ENCODE peak calls at places on chromosomes 4 and X, in six cellular contexts. One of them, this sample, is unnamed.

GRCh38 chrX:103864886-103865534 is 33.0 kb upstream of the RAB9B start:
- DNase-seq in stimulated activated CD8-positive, alpha-beta memory T cell treated with anti-CD3 and anti-CD28 coated beads, Interleukin-4, amount 100 ng/mL, for 4 hours: no peak
- DNase-seq in B cell: no peak
- DNase-seq in naive thymus-derived CD8-positive, alpha-beta T cell: no peak
- DNase-seq in PC-3: peak
- DNase-seq in GM18507: no peak
- DNase-seq in this sample: no peak

GRCh38 chr4:98606879-98607278 is 51.5 kb downstream of the TSPAN5 start:
- DNase-seq in stimulated activated CD8-positive, alpha-beta memory T cell treated with anti-CD3 and anti-CD28 coated beads, Interleukin-4, amount 100 ng/mL, for 4 hours: no peak
- DNase-seq in B cell: no peak
- DNase-seq in naive thymus-derived CD8-positive, alpha-beta T cell: no peak
- DNase-seq in PC-3: no peak
- DNase-seq in GM18507: no peak
- DNase-seq in this sample: no peak

GRCh38 chr4:140856692-140857091 is 100.5 kb upstream of the TBC1D9 start:
- DNase-seq in stimulated activated CD8-positive, alpha-beta memory T cell treated with anti-CD3 and anti-CD28 coated beads, Interleukin-4, amount 100 ng/mL, for 4 hours: no peak
- DNase-seq in B cell: no peak
- DNase-seq in naive thymus-derived CD8-positive, alpha-beta T cell: no peak
- DNase-seq in PC-3: peak
- DNase-seq in GM18507: no peak
- DNase-seq in this sample: no peak

GRCh38 chrX:52990848-52991247 is 32.5 kb upstream of the FAM156A start:
- DNase-seq in stimulated activated CD8-positive, alpha-beta memory T cell treated with anti-CD3 and anti-CD28 coated beads, Interleukin-4, amount 100 ng/mL, for 4 hours: no peak
- DNase-seq in B cell: no peak
- DNase-seq in naive thymus-derived CD8-positive, alpha-beta T cell: no peak
- DNase-seq in PC-3: no peak
- DNase-seq in GM18507: no peak
- DNase-seq in this sample: no peak

GRCh38 chr4:155433636-155434360 is 57.0 kb upstream of the MAP9 start:
- DNase-seq in stimulated activated CD8-positive, alpha-beta memory T cell treated with anti-CD3 and anti-CD28 coated beads, Interleukin-4, amount 100 ng/mL, for 4 hours: no peak
- DNase-seq in B cell: no peak
- DNase-seq in naive thymus-derived CD8-positive, alpha-beta T cell: no peak
- DNase-seq in PC-3: peak
- DNase-seq in GM18507: no peak
- DNase-seq in this sample: no peak

GRCh38 chrX:147848009-147848408 is 63.7 kb upstream of the FMR1 start:
- DNase-seq in stimulated activated CD8-positive, alpha-beta memory T cell treated with anti-CD3 and anti-CD28 coated beads, Interleukin-4, amount 100 ng/mL, for 4 hours: no peak
- DNase-seq in B cell: no peak
- DNase-seq in naive thymus-derived CD8-positive, alpha-beta T cell: no peak
- DNase-seq in PC-3: peak
- DNase-seq in GM18507: no peak
- DNase-seq in this sample: no peak

GRCh38 chr4:46258436-46258835 is 131.5 kb downstream of the GABRA2 start:
- DNase-seq in stimulated activated CD8-positive, alpha-beta memory T cell treated with anti-CD3 and anti-CD28 coated beads, Interleukin-4, amount 100 ng/mL, for 4 hours: no peak
- DNase-seq in B cell: no peak
- DNase-seq in naive thymus-derived CD8-positive, alpha-beta T cell: no peak
- DNase-seq in PC-3: no peak
- DNase-seq in GM18507: no peak
- DNase-seq in this sample: no peak

GRCh38 chr4:104425003-104425402 is 69.7 kb downstream of the CXXC4 start:
- DNase-seq in stimulated activated CD8-positive, alpha-beta memory T cell treated with anti-CD3 and anti-CD28 coated beads, Interleukin-4, amount 100 ng/mL, for 4 hours: no peak
- DNase-seq in B cell: no peak
- DNase-seq in naive thymus-derived CD8-positive, alpha-beta T cell: no peak
- DNase-seq in PC-3: no peak
- DNase-seq in GM18507: no peak
- DNase-seq in this sample: no peak

GRCh38 chrX:41518127-41518840 is 71.1 kb downstream of the NYX start:
- DNase-seq in stimulated activated CD8-positive, alpha-beta memory T cell treated with anti-CD3 and anti-CD28 coated beads, Interleukin-4, amount 100 ng/mL, for 4 hours: no peak
- DNase-seq in B cell: no peak
- DNase-seq in naive thymus-derived CD8-positive, alpha-beta T cell: no peak
- DNase-seq in PC-3: no peak
- DNase-seq in GM18507: no peak
- DNase-seq in this sample: no peak

GRCh38 chrX:65596270-65596669 is 61.7 kb upstream of the LAS1L start:
- DNase-seq in stimulated activated CD8-positive, alpha-beta memory T cell treated with anti-CD3 and anti-CD28 coated beads, Interleukin-4, amount 100 ng/mL, for 4 hours: peak
- DNase-seq in B cell: peak
- DNase-seq in naive thymus-derived CD8-positive, alpha-beta T cell: peak
- DNase-seq in PC-3: peak
- DNase-seq in GM18507: no peak
- DNase-seq in this sample: peak

GRCh38 chr4:81380364-81380853 is 91.3 kb downstream of the RASGEF1B start:
- DNase-seq in stimulated activated CD8-positive, alpha-beta memory T cell treated with anti-CD3 and anti-CD28 coated beads, Interleukin-4, amount 100 ng/mL, for 4 hours: no peak
- DNase-seq in B cell: no peak
- DNase-seq in naive thymus-derived CD8-positive, alpha-beta T cell: no peak
- DNase-seq in PC-3: no peak
- DNase-seq in GM18507: no peak
- DNase-seq in this sample: no peak

GRCh38 chrX:95764972-95765451 is 919.6 kb upstream of the DIAPH2 start:
- DNase-seq in stimulated activated CD8-positive, alpha-beta memory T cell treated with anti-CD3 and anti-CD28 coated beads, Interleukin-4, amount 100 ng/mL, for 4 hours: no peak
- DNase-seq in B cell: peak
- DNase-seq in naive thymus-derived CD8-positive, alpha-beta T cell: no peak
- DNase-seq in PC-3: peak
- DNase-seq in GM18507: no peak
- DNase-seq in this sample: no peak

GRCh38 chr4:26023191-26023972 is 109.4 kb downstream of the SMIM20 start:
- DNase-seq in stimulated activated CD8-positive, alpha-beta memory T cell treated with anti-CD3 and anti-CD28 coated beads, Interleukin-4, amount 100 ng/mL, for 4 hours: no peak
- DNase-seq in B cell: no peak
- DNase-seq in naive thymus-derived CD8-positive, alpha-beta T cell: no peak
- DNase-seq in PC-3: peak
- DNase-seq in GM18507: no peak
- DNase-seq in this sample: no peak

GRCh38 chr4:138279286-138279685 is 37.1 kb upstream of the SLC7A11 start:
- DNase-seq in stimulated activated CD8-positive, alpha-beta memory T cell treated with anti-CD3 and anti-CD28 coated beads, Interleukin-4, amount 100 ng/mL, for 4 hours: no peak
- DNase-seq in B cell: no peak
- DNase-seq in naive thymus-derived CD8-positive, alpha-beta T cell: no peak
- DNase-seq in PC-3: peak
- DNase-seq in GM18507: no peak
- DNase-seq in this sample: no peak

GRCh38 chr4:38752393-38752961 is 30.3 kb downstream of the TLR10 start:
- DNase-seq in stimulated activated CD8-positive, alpha-beta memory T cell treated with anti-CD3 and anti-CD28 coated beads, Interleukin-4, amount 100 ng/mL, for 4 hours: no peak
- DNase-seq in B cell: no peak
- DNase-seq in naive thymus-derived CD8-positive, alpha-beta T cell: no peak
- DNase-seq in PC-3: no peak
- DNase-seq in GM18507: no peak
- DNase-seq in this sample: peak

GRCh38 chrX:71870337-71871098 is 40.1 kb upstream of the NHSL2 start:
- DNase-seq in stimulated activated CD8-positive, alpha-beta memory T cell treated with anti-CD3 and anti-CD28 coated beads, Interleukin-4, amount 100 ng/mL, for 4 hours: no peak
- DNase-seq in B cell: no peak
- DNase-seq in naive thymus-derived CD8-positive, alpha-beta T cell: no peak
- DNase-seq in PC-3: peak
- DNase-seq in GM18507: no peak
- DNase-seq in this sample: no peak

GRCh38 chrX:135340827-135341226 is 31.5 kb downstream of the ETDC start:
- DNase-seq in stimulated activated CD8-positive, alpha-beta memory T cell treated with anti-CD3 and anti-CD28 coated beads, Interleukin-4, amount 100 ng/mL, for 4 hours: no peak
- DNase-seq in B cell: no peak
- DNase-seq in naive thymus-derived CD8-positive, alpha-beta T cell: no peak
- DNase-seq in PC-3: no peak
- DNase-seq in GM18507: no peak
- DNase-seq in this sample: no peak

GRCh38 chrX:2360731-2361130 is 140.0 kb downstream of the DHRSX start:
- DNase-seq in stimulated activated CD8-positive, alpha-beta memory T cell treated with anti-CD3 and anti-CD28 coated beads, Interleukin-4, amount 100 ng/mL, for 4 hours: no peak
- DNase-seq in B cell: no peak
- DNase-seq in naive thymus-derived CD8-positive, alpha-beta T cell: no peak
- DNase-seq in PC-3: no peak
- DNase-seq in GM18507: no peak
- DNase-seq in this sample: no peak

GRCh38 chr4:88005086-88005485 is 2.3 kb upstream of the PKD2 start:
- DNase-seq in stimulated activated CD8-positive, alpha-beta memory T cell treated with anti-CD3 and anti-CD28 coated beads, Interleukin-4, amount 100 ng/mL, for 4 hours: no peak
- DNase-seq in B cell: no peak
- DNase-seq in naive thymus-derived CD8-positive, alpha-beta T cell: no peak
- DNase-seq in PC-3: no peak
- DNase-seq in GM18507: no peak
- DNase-seq in this sample: no peak

GRCh38 chr4:140136509-140136908 is 17.5 kb downstream of the MAML3 start:
- DNase-seq in stimulated activated CD8-positive, alpha-beta memory T cell treated with anti-CD3 and anti-CD28 coated beads, Interleukin-4, amount 100 ng/mL, for 4 hours: no peak
- DNase-seq in B cell: no peak
- DNase-seq in naive thymus-derived CD8-positive, alpha-beta T cell: no peak
- DNase-seq in PC-3: peak
- DNase-seq in GM18507: no peak
- DNase-seq in this sample: no peak

This sample was measured in CD4-positive, CD25-positive, alpha-beta regulatory T cell.